ENCODE peak calls at places on chromosomes 6 and 20, in four cellular contexts. F is HCT116, S is HepG2, Y is K562. C is an unnamed sample.

GRCh38 chr6:157022022-157022740 is 245.0 kb downstream of the ARID1B start:
- DNase-seq in F (peak), S (peak), Y (peak), C (no peak)

GRCh38 chr20:32411955-32412706 is 54.0 kb downstream of the ASXL1 start:
- DNase-seq in F (no peak), S (no peak), Y (no peak), C (no peak)

GRCh38 chr6:139448094-139448649 is 73.7 kb upstream of the CITED2 start:
- DNase-seq in F (no peak), S (no peak), Y (peak), C (no peak)

GRCh38 chr6:30814137-30815084 is 69.9 kb upstream of the DDR1 start:
- DNase-seq in F (peak), S (no peak), Y (peak), C (no peak)

GRCh38 chr6:167794386-167795157 is 32.1 kb upstream of the AFDN start:
- DNase-seq in F (no peak), S (no peak), Y (no peak), C (no peak)

GRCh38 chr6:154093231-154094044 is 54.4 kb downstream of the OPRM1 start:
- DNase-seq in F (no peak), S (no peak), Y (no peak), C (no peak)

GRCh38 chr20:44083220-44083933 is 103.6 kb downstream of the JPH2 start:
- DNase-seq in F (peak), S (no peak), Y (no peak), C (no peak)

GRCh38 chr6:167907837-167908681 is 81.3 kb downstream of the AFDN start:
- DNase-seq in F (peak), S (peak), Y (peak), C (no peak)

GRCh38 chr6:56065408-56065807 is 182.0 kb downstream of the COL21A1 start:
- DNase-seq in F (no peak), S (no peak), Y (no peak), C (no peak)

GRCh38 chr6:15842718-15843117 is 179.9 kb upstream of the DTNBP1 start:
- DNase-seq in F (no peak), S (no peak), Y (no peak), C (no peak)

GRCh38 chr6:25014806-25015560 is 79.2 kb upstream of the RIPOR2 start:
- DNase-seq in F (no peak), S (no peak), Y (peak), C (no peak)

GRCh38 chr20:41172296-41173140 is 35.2 kb downstream of the PLCG1 start:
- DNase-seq in F (no peak), S (no peak), Y (no peak), C (no peak)

GRCh38 chr20:58150772-58151171 is 77.7 kb downstream of the ANKRD60 start:
- DNase-seq in F (no peak), S (no peak), Y (no peak), C (no peak)

GRCh38 chr20:663315-664090 is 10.5 kb upstream of the SRXN1 start:
- DNase-seq in F (no peak), S (no peak), Y (no peak), C (no peak)

GRCh38 chr6:141464490-141464889 is 668.2 kb upstream of the GJE1 start:
- DNase-seq in F (no peak), S (no peak), Y (no peak), C (no peak)

GRCh38 chr6:96631248-96631647 is 68.3 kb downstream of the FHL5 start:
- DNase-seq in F (no peak), S (no peak), Y (peak), C (no peak)

GRCh38 chr6:52132326-52132725 is 44.9 kb upstream of the PKHD1 start:
- DNase-seq in F (no peak), S (no peak), Y (no peak), C (no peak)

GRCh38 chr6:159169193-159169555 is at the start of gene FNDC1:
- DNase-seq in F (no peak), S (no peak), Y (peak), C (no peak)

GRCh38 chr20:43536817-43537440 is 21.9 kb upstream of the SGK2 start:
- DNase-seq in F (no peak), S (peak), Y (no peak), C (no peak)

GRCh38 chr20:63215101-63216040 is 560 bp downstream of the YTHDF1 start:
- DNase-seq in F (no peak), S (peak), Y (peak), C (no peak)

GRCh38 chr6:43967692-43968091 is 159.6 kb downstream of the MRPL14 start:
- DNase-seq in F (no peak), S (no peak), Y (no peak), C (no peak)

GRCh38 chr20:1327241-1327653 is 1.7 kb downstream of the SDCBP2 start:
- DNase-seq in F (no peak), S (no peak), Y (peak), C (no peak)

GRCh38 chr6:24194968-24195700 is 69.1 kb downstream of the NRSN1 start:
- DNase-seq in F (no peak), S (peak), Y (no peak), C (no peak)

GRCh38 chr20:22630698-22631097 is 46.3 kb upstream of the FOXA2 start:
- DNase-seq in F (no peak), S (no peak), Y (no peak), C (no peak)

GRCh38 chr20:9359561-9360308 is 154.7 kb upstream of the LAMP5 start:
- DNase-seq in F (peak), S (peak), Y (peak), C (peak)

GRCh38 chr20:49866051-49866450 is 49.3 kb downstream of the SPATA2 start:
- DNase-seq in F (no peak), S (no peak), Y (no peak), C (no peak)

GRCh38 chr6:138498575-138499302 is 555 bp downstream of the NHSL1 start:
- DNase-seq in F (no peak), S (peak), Y (no peak), C (no peak)

GRCh38 chr6:41494212-41495115 is 51.7 kb upstream of the FOXP4 start:
- DNase-seq in F (no peak), S (no peak), Y (no peak), C (no peak)

GRCh38 chr20:51800132-51800721 is 2.1 kb downstream of the SALL4 start:
- DNase-seq in F (peak), S (peak), Y (peak), C (peak)

GRCh38 chr6:32553037-32553742 is 23.1 kb upstream of the HLA-DRB5 start:
- DNase-seq in F (no peak), S (no peak), Y (no peak), C (no peak)

GRCh38 chr20:19909696-19910095 is 107.5 kb upstream of the NAA20 start:
- DNase-seq in F (no peak), S (no peak), Y (no peak), C (no peak)

GRCh38 chr6:101110814-101111213 is 229.7 kb upstream of the ASCC3 start:
- DNase-seq in F (no peak), S (no peak), Y (no peak), C (no peak)

GRCh38 chr6:5302220-5302946 is 41.1 kb downstream of the FARS2 start:
- DNase-seq in F (no peak), S (no peak), Y (peak), C (no peak)

GRCh38 chr20:24066075-24066700 is 77.6 kb upstream of the GGTLC1 start:
- DNase-seq in F (no peak), S (no peak), Y (no peak), C (no peak)

GRCh38 chr20:34060970-34061369 is 51.1 kb downstream of the EIF2S2 start:
- DNase-seq in F (no peak), S (no peak), Y (no peak), C (no peak)

GRCh38 chr20:23022849-23023248 is 12.3 kb upstream of the SSTR4 start:
- DNase-seq in F (no peak), S (no peak), Y (no peak), C (no peak)

GRCh38 chr6:107080036-107080435 is 35.3 kb downstream of the BEND3 start:
- DNase-seq in F (peak), S (peak), Y (no peak), C (no peak)

GRCh38 chr20:44888226-44889103 is 3.0 kb downstream of the YWHAB start:
- DNase-seq in F (no peak), S (peak), Y (no peak), C (no peak)

GRCh38 chr20:1332749-1333300 is 3.9 kb upstream of the SDCBP2 start:
- DNase-seq in F (no peak), S (no peak), Y (no peak), C (no peak)

DNA sequence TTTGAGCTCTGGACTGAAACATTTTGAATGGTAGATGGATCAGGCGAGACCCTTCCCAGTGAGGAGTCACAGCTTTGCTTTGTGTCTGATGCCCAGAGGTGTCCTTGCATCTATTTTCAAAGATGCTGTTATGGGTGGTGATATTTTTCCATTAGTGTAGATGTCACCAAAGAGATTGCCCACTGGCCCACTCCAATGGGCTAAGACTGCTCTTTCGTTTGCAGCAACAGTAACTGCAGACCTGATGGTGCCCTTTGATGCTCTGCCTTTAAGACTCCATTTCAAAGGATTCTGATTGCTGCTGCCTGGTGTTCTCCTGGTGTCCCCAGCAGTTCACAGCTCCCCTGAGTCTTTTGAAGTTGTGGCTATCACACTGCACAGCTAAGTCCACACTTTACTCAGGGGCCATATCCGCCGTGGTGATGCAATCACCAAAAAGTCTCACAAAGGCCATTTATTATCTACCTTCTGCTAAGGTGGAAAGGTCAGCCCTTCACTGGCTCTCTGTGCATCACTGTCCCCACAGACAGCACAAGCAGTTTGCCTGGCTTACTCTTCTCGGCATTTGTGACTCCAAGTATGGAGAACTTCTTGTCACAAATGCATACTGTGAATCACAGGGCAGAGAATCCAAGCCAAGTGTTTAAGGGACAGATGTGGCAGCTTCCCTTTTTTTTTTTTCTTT is 56.4 kb downstream of the NOX3 start:
- DNase-seq in F (no peak), S (peak), Y (no peak), C (no peak)
- TF ChIP-seq TCF7L2 in F (no peak), S (peak), Y (no peak), C (no peak)

GRCh38 chr6:45569210-45569945 is 191.6 kb upstream of the SUPT3H start:
- DNase-seq in F (no peak), S (no peak), Y (no peak), C (no peak)
- TF ChIP-seq TCF7L2 in F (no peak), S (no peak), Y (no peak), C (no peak)

DNA sequence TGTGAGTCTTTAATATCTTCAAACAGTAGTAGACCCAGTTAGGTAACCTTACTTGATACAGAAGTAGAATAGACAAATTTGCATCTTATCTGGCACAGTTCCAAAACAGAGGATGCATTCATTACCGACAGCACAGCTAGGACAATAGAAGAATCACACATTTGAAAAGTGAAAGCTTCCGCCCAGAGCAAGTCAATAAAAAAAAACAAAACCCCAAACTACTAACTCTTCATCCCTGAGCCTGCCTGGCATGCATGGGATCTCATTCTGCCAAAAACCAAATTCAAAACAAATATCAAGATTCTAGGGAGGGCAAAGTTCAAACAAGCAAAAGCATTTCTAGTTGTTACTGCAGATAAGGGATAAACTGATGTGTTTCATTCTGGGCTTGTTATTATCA is 235.4 kb downstream of the BTBD9 start:
- DNase-seq in F (no peak), S (peak), Y (no peak), C (no peak)
- TF ChIP-seq TCF7L2 in F (no peak), S (no peak), Y (no peak), C (no peak)

GRCh38 chr6:33620584-33621395 is at the start of gene ITPR3:
- DNase-seq in F (peak), S (no peak), Y (peak), C (no peak)
- TF ChIP-seq TCF7L2 in F (no peak), S (no peak), Y (no peak), C (no peak)

C was measured in Panc1.